ENCODE peak calls at places on chromosomes 11 and 22, in six cellular contexts. N, O, T, D, G and B are unnamed samples.

GRCh38 chr22:39765029-39765428 is 128.5 kb downstream of the ENTHD1 start:
- DNase-seq in G (no peak), O (no peak), D (no peak), T (no peak), N (no peak), B (no peak)

GRCh38 chr11:74278721-74279148 is 32.7 kb downstream of the P4HA3 start:
- DNase-seq in O (peak), T (peak), D (no peak), G (peak), N (peak), B (no peak)

GRCh38 chr22:43826142-43827093 is 14.3 kb upstream of the EFCAB6 start:
- DNase-seq in D (no peak), O (peak), T (peak), G (peak), N (peak), B (no peak)

GRCh38 chr11:10663365-10663764 is 30.2 kb downstream of the IRAG1 start:
- DNase-seq in N (no peak), G (no peak), T (no peak), O (no peak), D (no peak), B (no peak)

GRCh38 chr11:87031433-87032170 is 6.1 kb upstream of the TMEM135 start:
- DNase-seq in G (no peak), O (no peak), D (no peak), N (no peak), T (no peak), B (no peak)

GRCh38 chr11:24145411-24145810 is 351.4 kb upstream of the LUZP2 start:
- DNase-seq in O (no peak), D (no peak), T (no peak), G (no peak), N (no peak), B (no peak)

GRCh38 chr11:84800755-84801346 is 826.3 kb downstream of the DLG2 start:
- DNase-seq in G (no peak), D (no peak), N (peak), T (no peak), O (peak), B (no peak)

GRCh38 chr11:108586600-108586999 is 7.0 kb downstream of the EXPH5 start:
- DNase-seq in G (no peak), D (no peak), O (no peak), T (no peak), N (no peak), B (no peak)

GRCh38 chr22:22935546-22936157 is 48.0 kb downstream of the IGLL5 start:
- DNase-seq in D (no peak), O (no peak), N (no peak), T (no peak), G (no peak), B (no peak)

GRCh38 chr22:24727218-24727851 is 47.2 kb downstream of the PIWIL3 start:
- DNase-seq in T (no peak), N (peak), D (no peak), O (peak), G (no peak), B (peak)

GRCh38 chr11:27217948-27218410 is 145.0 kb downstream of the CCDC34 start:
- DNase-seq in T (peak), D (no peak), G (no peak), O (no peak), N (no peak), B (peak)

GRCh38 chr11:396511-396947 is 2.5 kb downstream of the PKP3 start:
- DNase-seq in O (peak), N (peak), T (no peak), G (no peak), D (no peak), B (no peak)
- TF ChIP-seq CTCF in O (no peak), N (peak), T (no peak), G (no peak), D (no peak), B (no peak)

GRCh38 chr22:26718488-26718887 is 61.1 kb downstream of the MIAT start:
- DNase-seq in N (no peak), T (no peak), D (no peak), O (no peak), G (no peak), B (no peak)
- H3K27ac ChIP-seq in N (no peak), T (no peak), D (no peak), O (peak), G (no peak), B (peak)

DNA sequence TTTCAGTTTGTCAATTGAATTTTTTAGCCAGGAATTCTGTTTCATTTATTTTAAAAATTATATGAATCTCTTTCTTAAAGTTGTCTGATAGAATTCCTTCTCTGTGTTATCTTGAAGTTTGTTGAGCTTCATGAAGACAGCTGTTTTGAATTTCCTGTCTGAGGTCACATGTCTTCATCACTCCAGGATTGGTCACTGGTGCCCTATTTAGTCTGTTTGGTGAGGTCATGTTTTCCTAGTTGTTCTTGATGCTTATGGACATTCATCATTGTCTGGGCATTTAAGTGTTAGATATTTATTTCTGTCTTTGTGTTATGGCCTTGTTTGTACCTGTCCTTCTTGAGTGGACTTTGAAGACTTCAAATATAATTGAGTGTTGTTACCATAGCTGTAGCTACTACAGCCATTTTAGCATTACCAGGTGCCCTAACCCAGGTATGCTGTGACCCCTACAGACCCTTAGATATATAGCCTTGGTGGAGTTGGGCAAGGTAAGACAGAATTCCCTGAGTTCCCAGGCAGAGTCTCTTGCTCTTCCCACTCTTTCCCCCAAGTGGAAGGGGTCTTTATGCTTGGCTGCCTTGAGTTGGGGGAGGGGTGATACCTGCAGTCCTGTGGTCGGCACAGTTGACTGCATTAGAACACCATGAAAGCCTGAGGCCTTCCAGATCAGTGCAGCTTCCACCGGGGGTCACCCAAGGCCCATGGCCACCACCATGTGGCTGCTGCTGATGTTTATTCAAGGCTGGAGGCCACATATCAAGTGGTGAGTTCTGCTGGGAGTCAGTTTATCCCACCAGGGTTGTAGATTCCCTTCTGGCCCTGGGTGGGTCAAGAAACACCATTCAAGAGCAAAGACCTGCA is 229.6 kb downstream of the DYNC2H1 start:
- DNase-seq in O (no peak), N (no peak), D (no peak), T (no peak), G (no peak), B (no peak)
- TF ChIP-seq CTCF in O (no peak), N (no peak), D (no peak), T (no peak), G (no peak), B (no peak)

GRCh38 chr11:101127348-101127698 is 2.3 kb downstream of the PGR start:
- DNase-seq in N (no peak), D (no peak), G (peak), O (no peak), T (no peak), B (peak)
- H3K27ac ChIP-seq in N (no peak), D (no peak), G (peak), O (no peak), T (peak), B (peak)